ENCODE peak calls at places on chromosomes 12 and 14, in seven cellular contexts. Y is left cardiac atrium, P is Panc1, E is ecto neural progenitor cell, N is MV-4-11, V is astrocyte of the spinal cord, X is COR-L47. K is an unnamed sample.

GRCh38 chr14:101035466-101036225 is 132.1 kb upstream of the RTL1 start:
- DNase-seq in N (no peak), Y (no peak), V (no peak), E (no peak), P (no peak), X (no peak), K (peak; percentile 62)

GRCh38 chr14:83164016-83164415 is 1630.4 kb upstream of the SEL1L start:
- DNase-seq in N (no peak), V (peak; percentile 69), E (no peak), P (no peak), X (no peak), Y (no peak), K (no peak)

GRCh38 chr12:66920205-66920604 is 241.3 kb upstream of the GRIP1 start:
- DNase-seq in Y (no peak), N (no peak), E (no peak), X (no peak), P (no peak), V (no peak), K (no peak)

GRCh38 chr12:64256166-64256800 is 34.2 kb upstream of the KICS2 start:
- DNase-seq in P (no peak), N (peak; percentile 41), X (peak; percentile 61), Y (no peak), V (peak; percentile 72), E (no peak), K (no peak)

GRCh38 chr12:90428474-90428873 is 526.5 kb downstream of the CCER1 start:
- DNase-seq in V (no peak), Y (no peak), E (no peak), X (no peak), P (no peak), N (no peak), K (no peak)

GRCh38 chr12:110677206-110677911 is 11.6 kb downstream of the HVCN1 start:
- DNase-seq in Y (no peak), X (no peak), N (peak; percentile 85), V (peak; percentile 40), P (no peak), E (no peak), K (no peak)

GRCh38 chr12:103664626-103665025 is 77.6 kb downstream of the STAB2 start:
- DNase-seq in V (no peak), E (no peak), Y (no peak), N (no peak), P (no peak), X (no peak), K (no peak)

GRCh38 chr14:67425603-67426002 is 13.6 kb upstream of the PLEK2 start:
- DNase-seq in Y (no peak), E (no peak), P (no peak), N (no peak), V (no peak), X (no peak), K (peak; percentile 77)

GRCh38 chr12:27657296-27657695 is 39.0 kb upstream of the REP15 start:
- DNase-seq in N (no peak), X (no peak), P (no peak), E (no peak), Y (no peak), V (no peak), K (no peak)

GRCh38 chr12:80121661-80122060 is 22.3 kb downstream of the OTOGL start:
- DNase-seq in E (no peak), Y (no peak), P (no peak), V (no peak), X (no peak), N (no peak), K (no peak)

GRCh38 chr14:67532606-67532997 is 488 bp upstream of the PLEKHH1 start:
- DNase-seq in N (no peak), Y (no peak), E (no peak), V (no peak), P (no peak), X (no peak), K (no peak)

GRCh38 chr12:12376636-12377448 is 20.0 kb downstream of the BORCS5 start:
- DNase-seq in V (peak; percentile 83), X (peak; percentile 60), P (peak; percentile 52), Y (no peak), E (no peak), N (peak; percentile 72), K (no peak)

GRCh38 chr12:68908076-68908475 is 24.9 kb downstream of the CPM start:
- DNase-seq in N (no peak), V (no peak), E (no peak), X (no peak), Y (no peak), P (no peak), K (no peak)

GRCh38 chr12:33795536-33795935 is 226.8 kb upstream of the ALG10 start:
- DNase-seq in V (peak; percentile 24), E (no peak), Y (no peak), X (no peak), N (no peak), P (no peak), K (no peak)

GRCh38 chr12:51393676-51394545 is 2.7 kb upstream of the GALNT6 start:
- DNase-seq in N (peak; percentile 45), Y (no peak), V (peak; percentile 73), E (no peak), P (peak; percentile 63), X (no peak), K (peak; percentile 72)

GRCh38 chr12:121770802-121771625 is 22.5 kb downstream of the RHOF start:
- DNase-seq in E (peak; percentile 57), P (no peak), V (no peak), N (no peak), X (no peak), Y (no peak), K (no peak)

GRCh38 chr14:105249175-105250007 is 1.1 kb downstream of the BTBD6 start:
- DNase-seq in V (peak; percentile 28), X (no peak), P (no peak), E (peak; percentile 56), N (no peak), Y (peak; percentile 41), K (peak; percentile 85)

GRCh38 chr14:75334191-75335051 is 55.8 kb downstream of the FOS start:
- DNase-seq in P (no peak), X (no peak), Y (peak; percentile 68), V (no peak), E (no peak), N (peak; percentile 67), K (peak; percentile 86)

GRCh38 chr12:48026081-48026827 is 22.0 kb upstream of the COL2A1 start:
- DNase-seq in Y (no peak), P (no peak), N (no peak), V (no peak), X (no peak), E (no peak), K (no peak)

GRCh38 chr14:43232261-43232660 is 1274.8 kb downstream of the FSCB start:
- DNase-seq in E (no peak), P (no peak), X (no peak), Y (no peak), N (no peak), V (no peak), K (no peak)

GRCh38 chr14:74141703-74142102 is 56.9 kb downstream of the LIN52 start:
- DNase-seq in X (no peak), Y (no peak), N (no peak), P (no peak), V (no peak), E (no peak), K (no peak)

GRCh38 chr14:85437143-85437542 is 92.8 kb upstream of the FLRT2 start:
- DNase-seq in N (no peak), Y (no peak), X (no peak), V (peak; percentile 67), P (no peak), E (no peak), K (no peak)

GRCh38 chr12:101297661-101298060 is 17.8 kb downstream of the UTP20 start:
- DNase-seq in Y (no peak), P (no peak), V (peak; percentile 71), N (no peak), X (no peak), E (no peak), K (no peak)

GRCh38 chr12:34605510-34605887 is 583.2 kb downstream of the ALG10 start:
- DNase-seq in E (no peak), X (no peak), P (no peak), V (no peak), N (no peak), Y (no peak), K (no peak)

GRCh38 chr12:27554421-27555186 is 30.6 kb downstream of the PPFIBP1 start:
- DNase-seq in Y (peak; percentile 70), P (no peak), V (peak; percentile 61), E (no peak), N (no peak), X (no peak), K (peak; percentile 88)

GRCh38 chr14:36580856-36581831 is 1.3 kb downstream of the NKX2-8 start:
- DNase-seq in N (no peak), Y (peak; percentile 32), P (no peak), V (peak; percentile 38), X (peak; percentile 65), E (peak; percentile 78), K (no peak)

K was measured in posterior vena cava.